ENCODE peak calls at places on chromosomes 3 and 15, in ten cellular contexts. S is heart left ventricle, C is tibial nerve, B is ovary, P is IMR-90, Y is stomach, Q is A549, D is H1, R is uterus, O is breast epithelium. J is an unnamed sample. For H3K9me3, the result is how much of the 10 kb centered on the place peaks cover.

GRCh38 chr3:146625117-146625775 is 20.1 kb upstream of the PLSCR5 start:
- DNase-seq in D (no peak), Q (no peak), S (no peak), C (no peak), R (no peak), P (peak), O (no peak), B (no peak), Y (no peak), J (no peak)

GRCh38 chr3:185207931-185208746 is 45.7 kb downstream of the EHHADH start:
- DNase-seq in B (no peak), D (no peak), R (no peak), P (peak), O (no peak), Y (no peak), Q (no peak), C (no peak), S (no peak), J (no peak)

GRCh38 chr15:78242128-78242527 is 7.8 kb upstream of the ACSBG1 start:
- DNase-seq in C (no peak), S (no peak), Q (peak), R (no peak), Y (no peak), B (no peak), P (no peak), O (peak), D (no peak), J (no peak)

GRCh38 chr15:73239564-73240208 is 129.1 kb downstream of the HCN4 start:
- DNase-seq in D (no peak), C (no peak), P (peak), Q (no peak), O (no peak), S (no peak), Y (no peak), B (no peak), R (no peak), J (no peak)

GRCh38 chr3:127546970-127547733 is 43.4 kb downstream of the TPRA1 start:
- DNase-seq in D (no peak), R (peak), B (peak), O (no peak), Y (no peak), C (no peak), Q (no peak), P (no peak), S (peak), J (peak)

GRCh38 chr15:90090226-90090848 is 11.9 kb downstream of the IDH2 start:
- DNase-seq in S (no peak), R (no peak), P (no peak), B (no peak), O (no peak), D (no peak), C (no peak), Q (no peak), Y (no peak), J (no peak)

GRCh38 chr3:53518495-53518981 is 24.1 kb downstream of the CACNA1D start:
- DNase-seq in R (no peak), S (no peak), C (no peak), P (no peak), B (peak), Q (peak), O (no peak), Y (no peak), D (no peak), J (peak)

GRCh38 chr15:93056836-93057235 is 32.2 kb downstream of the RGMA start:
- DNase-seq in B (no peak), Y (no peak), P (no peak), C (no peak), O (no peak), R (no peak), Q (no peak), S (no peak), D (no peak), J (no peak)

GRCh38 chr3:170701696-170702678 is 116.1 kb upstream of the SLC7A14 start:
- DNase-seq in B (no peak), S (no peak), D (no peak), Y (no peak), Q (no peak), C (no peak), P (no peak), O (no peak), R (no peak), J (no peak)

GRCh38 chr3:133408961-133409360 is 9.1 kb downstream of the BFSP2 start:
- DNase-seq in P (peak), B (no peak), Y (no peak), C (no peak), D (no peak), S (no peak), O (no peak), R (no peak), Q (no peak), J (no peak)

GRCh38 chr3:157174616-157175498 is 14.9 kb upstream of the CCNL1 start:
- DNase-seq in Y (peak), O (peak), S (peak), Q (peak), R (peak), C (peak), D (peak), B (peak), P (peak), J (peak)
- TF ChIP-seq POLR2A in Y (no peak), O (peak), S (no peak), Q (peak), R (peak), C (peak), D (peak), B (peak), P (peak), J (peak)

DNA sequence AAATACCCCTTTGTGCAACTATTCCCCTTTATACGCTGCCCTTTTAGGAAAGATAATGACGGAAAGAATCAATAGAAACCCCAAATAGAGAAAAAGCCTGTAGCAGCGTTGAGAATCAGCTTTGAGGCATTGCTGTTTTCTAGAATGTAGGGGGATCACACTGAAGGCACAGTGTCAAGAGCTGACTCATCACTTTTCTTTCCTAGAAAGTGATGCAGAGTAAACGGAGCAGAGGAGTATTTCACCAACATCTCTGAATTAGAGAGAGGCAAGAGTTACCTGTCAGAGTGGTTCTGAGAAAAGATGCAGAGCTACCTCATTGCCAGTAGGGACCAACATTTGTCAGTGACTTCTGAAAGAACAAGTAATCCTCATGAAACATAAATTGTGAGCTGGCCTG is 269.8 kb upstream of the TMC3 start:
- DNase-seq in S (no peak), Q (no peak), C (no peak), O (no peak), R (no peak), D (no peak), P (peak), B (no peak), Y (no peak), J (no peak)
- H3K9me3 ChIP-seq in S (under half), Q (under half), C (under half), O (under half), R (under half), D (under half), P (under half), B (under half), Y (under half), J (under half)

GRCh38 chr3:197520311-197521276 is 35.2 kb downstream of the BDH1 start:
- DNase-seq in O (no peak), R (no peak), C (no peak), P (peak), B (no peak), D (no peak), S (no peak), Y (peak), Q (peak), J (no peak)
- TF ChIP-seq POLR2A in O (no peak), R (no peak), C (no peak), P (no peak), B (no peak), D (no peak), S (no peak), Y (no peak), Q (peak), J (no peak)

GRCh38 chr15:20340331-20340811 is 201.2 kb downstream of the GOLGA6L6 start:
- DNase-seq in B (peak), Y (peak), P (peak), S (peak), D (no peak), R (peak), O (peak), C (no peak), Q (no peak), J (peak)
- H3K9me3 ChIP-seq in B (under half), Y (under half), P (half or more), S (under half), D (half or more), R (under half), O (under half), C (under half), Q (half or more), J (under half)

DNA sequence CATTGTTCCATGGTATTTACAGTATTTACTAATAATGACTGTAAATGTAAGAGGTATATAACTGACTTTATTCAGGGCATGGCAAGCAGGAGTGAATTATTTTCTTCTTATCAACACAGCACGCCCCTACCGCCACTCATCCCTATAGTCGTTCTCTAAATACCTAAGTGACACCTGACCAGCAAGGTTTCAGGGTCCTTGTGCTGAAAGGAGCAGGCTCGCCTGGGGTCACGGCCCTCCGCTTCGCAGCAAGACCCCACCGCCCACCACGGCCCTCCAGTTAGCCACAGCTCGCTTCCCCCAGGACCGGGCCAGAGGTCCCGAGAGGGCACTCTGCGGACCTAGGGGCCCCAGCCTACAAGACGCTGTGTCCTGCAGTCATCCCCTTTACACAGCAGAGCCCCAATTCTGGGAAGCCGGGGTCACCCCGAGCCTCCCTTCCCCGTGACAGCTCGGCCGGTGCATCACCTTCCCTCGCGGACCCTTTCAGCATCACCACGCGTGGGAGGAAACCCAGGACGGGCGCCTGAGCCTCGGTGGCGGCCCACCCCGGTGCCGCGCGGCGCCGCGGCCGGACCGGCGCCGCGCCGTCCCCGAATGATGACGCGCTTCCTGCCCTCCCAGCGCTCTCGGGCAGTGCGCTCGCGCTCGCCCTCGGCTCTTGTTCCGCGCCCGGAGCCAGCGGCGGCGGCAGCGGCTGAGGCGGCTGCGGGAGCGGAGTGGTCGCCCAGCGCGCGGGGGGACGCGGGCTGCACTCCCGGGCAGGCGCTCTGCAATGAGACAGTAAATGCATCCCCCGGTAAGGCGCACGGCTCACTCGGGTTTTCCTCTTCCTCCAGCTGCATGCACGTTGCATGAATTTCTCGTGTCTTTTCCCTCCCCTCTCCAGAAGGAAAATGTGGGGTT is 225.1 kb upstream of the C2CD4B start:
- DNase-seq in D (no peak), O (peak), Q (peak), C (peak), P (peak), S (peak), R (peak), B (peak), Y (peak), J (peak)
- TF ChIP-seq POLR2A in D (peak), O (no peak), Q (peak), C (peak), P (peak), S (peak), R (peak), B (peak), Y (no peak), J (peak)